ENCODE peak calls at places on chromosomes 2 and 18, in four cellular contexts. One of them, this sample, is unnamed.

GRCh38 chr2:71003396-71003795 is 8.7 kb upstream of the TEX261 start:
- DNase-seq in effector memory CD4-positive, alpha-beta T cell: no peak
- DNase-seq in sigmoid colon: no peak
- DNase-seq in CD8-positive, alpha-beta memory T cell: no peak
- DNase-seq in this sample: no peak

GRCh38 chr2:60302377-60303126 is 250.9 kb downstream of the BCL11A start:
- DNase-seq in CD8-positive, alpha-beta memory T cell: no peak
- DNase-seq in sigmoid colon: no peak
- DNase-seq in effector memory CD4-positive, alpha-beta T cell: no peak
- DNase-seq in this sample: no peak

GRCh38 chr2:173874899-173875247 is 90.3 kb downstream of the SP3 start:
- DNase-seq in sigmoid colon: no peak
- DNase-seq in effector memory CD4-positive, alpha-beta T cell: no peak
- DNase-seq in CD8-positive, alpha-beta memory T cell: no peak
- DNase-seq in this sample: no peak

GRCh38 chr2:113080134-113080533 is 12.4 kb downstream of the IL1F10 start:
- DNase-seq in effector memory CD4-positive, alpha-beta T cell: no peak
- DNase-seq in CD8-positive, alpha-beta memory T cell: peak; percentile 16
- DNase-seq in sigmoid colon: no peak
- DNase-seq in this sample: no peak

GRCh38 chr18:58769321-58769720 is 95.4 kb upstream of the ZNF532 start:
- DNase-seq in CD8-positive, alpha-beta memory T cell: no peak
- DNase-seq in sigmoid colon: no peak
- DNase-seq in effector memory CD4-positive, alpha-beta T cell: no peak
- DNase-seq in this sample: no peak

GRCh38 chr2:74917702-74918619 is 40.5 kb upstream of the POLE4 start:
- DNase-seq in sigmoid colon: no peak
- DNase-seq in effector memory CD4-positive, alpha-beta T cell: no peak
- DNase-seq in CD8-positive, alpha-beta memory T cell: no peak
- DNase-seq in this sample: no peak

GRCh38 chr2:40240067-40240466 is 211.8 kb downstream of the SLC8A1 start:
- DNase-seq in CD8-positive, alpha-beta memory T cell: no peak
- DNase-seq in effector memory CD4-positive, alpha-beta T cell: no peak
- DNase-seq in sigmoid colon: peak; percentile 96
- DNase-seq in this sample: peak; percentile 79

GRCh38 chr2:239482801-239483712 is 82.2 kb upstream of the HDAC4 start:
- DNase-seq in CD8-positive, alpha-beta memory T cell: no peak
- DNase-seq in effector memory CD4-positive, alpha-beta T cell: no peak
- DNase-seq in sigmoid colon: no peak
- DNase-seq in this sample: no peak

GRCh38 chr2:156538083-156538504 is 101.9 kb downstream of the GPD2 start:
- DNase-seq in CD8-positive, alpha-beta memory T cell: no peak
- DNase-seq in effector memory CD4-positive, alpha-beta T cell: no peak
- DNase-seq in sigmoid colon: no peak
- DNase-seq in this sample: no peak

GRCh38 chr2:120239488-120240287 is 13.0 kb upstream of the RALB start:
- DNase-seq in CD8-positive, alpha-beta memory T cell: no peak
- DNase-seq in effector memory CD4-positive, alpha-beta T cell: no peak
- DNase-seq in sigmoid colon: no peak
- DNase-seq in this sample: no peak

GRCh38 chr2:133812826-133813617 is 244.8 kb upstream of the NCKAP5 start:
- DNase-seq in effector memory CD4-positive, alpha-beta T cell: no peak
- DNase-seq in sigmoid colon: no peak
- DNase-seq in CD8-positive, alpha-beta memory T cell: no peak
- DNase-seq in this sample: no peak

GRCh38 chr18:75213610-75214009 is 3.0 kb downstream of the TSHZ1 start:
- DNase-seq in CD8-positive, alpha-beta memory T cell: no peak
- DNase-seq in sigmoid colon: no peak
- DNase-seq in effector memory CD4-positive, alpha-beta T cell: no peak
- DNase-seq in this sample: no peak

GRCh38 chr2:164735309-164735919 is 106.2 kb downstream of the COBLL1 start:
- DNase-seq in CD8-positive, alpha-beta memory T cell: no peak
- DNase-seq in effector memory CD4-positive, alpha-beta T cell: no peak
- DNase-seq in sigmoid colon: no peak
- DNase-seq in this sample: no peak

GRCh38 chr2:224169847-224170246 is 130.8 kb upstream of the SERPINE2 start:
- DNase-seq in effector memory CD4-positive, alpha-beta T cell: no peak
- DNase-seq in sigmoid colon: no peak
- DNase-seq in CD8-positive, alpha-beta memory T cell: no peak
- DNase-seq in this sample: no peak

GRCh38 chr2:190746971-190747761 is 98.3 kb downstream of the NAB1 start:
- DNase-seq in CD8-positive, alpha-beta memory T cell: no peak
- DNase-seq in effector memory CD4-positive, alpha-beta T cell: no peak
- DNase-seq in sigmoid colon: no peak
- DNase-seq in this sample: no peak

GRCh38 chr2:170307988-170308387 is 130.0 kb downstream of the MYO3B start:
- DNase-seq in effector memory CD4-positive, alpha-beta T cell: no peak
- DNase-seq in sigmoid colon: no peak
- DNase-seq in CD8-positive, alpha-beta memory T cell: no peak
- DNase-seq in this sample: no peak

GRCh38 chr2:38876407-38876806 is 631 bp downstream of the MORN2 start:
- DNase-seq in CD8-positive, alpha-beta memory T cell: no peak
- DNase-seq in effector memory CD4-positive, alpha-beta T cell: no peak
- DNase-seq in sigmoid colon: no peak
- DNase-seq in this sample: no peak

GRCh38 chr2:70367722-70368323 is 66.0 kb upstream of the FAM136A start:
- DNase-seq in effector memory CD4-positive, alpha-beta T cell: no peak
- DNase-seq in sigmoid colon: no peak
- DNase-seq in CD8-positive, alpha-beta memory T cell: no peak
- DNase-seq in this sample: no peak

GRCh38 chr2:26011990-26012856 is 21.7 kb upstream of the RAB10 start:
- DNase-seq in effector memory CD4-positive, alpha-beta T cell: no peak
- DNase-seq in sigmoid colon: peak; percentile 66
- DNase-seq in CD8-positive, alpha-beta memory T cell: no peak
- DNase-seq in this sample: no peak
- H3K27ac ChIP-seq in effector memory CD4-positive, alpha-beta T cell: no peak overlapping the region
- H3K27ac ChIP-seq in sigmoid colon: no peak overlapping the region
- H3K27ac ChIP-seq in CD8-positive, alpha-beta memory T cell: no peak overlapping the region
- H3K27ac ChIP-seq in this sample: no peak overlapping the region

GRCh38 chr2:9346885-9347284 is 76.4 kb downstream of the ITGB1BP1 start:
- DNase-seq in sigmoid colon: no peak
- DNase-seq in effector memory CD4-positive, alpha-beta T cell: no peak
- DNase-seq in CD8-positive, alpha-beta memory T cell: no peak
- DNase-seq in this sample: no peak

GRCh38 chr2:9345343-9345742 is 78.0 kb downstream of the ITGB1BP1 start:
- DNase-seq in sigmoid colon: no peak
- DNase-seq in effector memory CD4-positive, alpha-beta T cell: no peak
- DNase-seq in CD8-positive, alpha-beta memory T cell: no peak
- DNase-seq in this sample: no peak

GRCh38 chr2:9345997-9346396 is 77.3 kb downstream of the ITGB1BP1 start:
- DNase-seq in sigmoid colon: no peak
- DNase-seq in effector memory CD4-positive, alpha-beta T cell: no peak
- DNase-seq in CD8-positive, alpha-beta memory T cell: no peak
- DNase-seq in this sample: no peak

GRCh38 chr2:9344434-9344833 is 78.9 kb downstream of the ITGB1BP1 start:
- DNase-seq in effector memory CD4-positive, alpha-beta T cell: no peak
- DNase-seq in CD8-positive, alpha-beta memory T cell: no peak
- DNase-seq in sigmoid colon: no peak
- DNase-seq in this sample: no peak

GRCh38 chr2:9347411-9347853 is 75.9 kb downstream of the ITGB1BP1 start:
- DNase-seq in CD8-positive, alpha-beta memory T cell: no peak
- DNase-seq in sigmoid colon: peak; percentile 91
- DNase-seq in effector memory CD4-positive, alpha-beta T cell: no peak
- DNase-seq in this sample: no peak
- H3K27ac ChIP-seq in CD8-positive, alpha-beta memory T cell: no peak overlapping the region
- H3K27ac ChIP-seq in sigmoid colon: peak overlapping the region; percentile 49
- H3K27ac ChIP-seq in effector memory CD4-positive, alpha-beta T cell: no peak overlapping the region
- H3K27ac ChIP-seq in this sample: peak overlapping the region; percentile 67

GRCh38 chr2:162072976-162073775 is 839 bp downstream of the DPP4 start:
- DNase-seq in CD8-positive, alpha-beta memory T cell: no peak
- DNase-seq in effector memory CD4-positive, alpha-beta T cell: no peak
- DNase-seq in sigmoid colon: peak; percentile 66
- DNase-seq in this sample: no peak

GRCh38 chr2:162074937-162075688 is 1.1 kb upstream of the DPP4 start:
- DNase-seq in sigmoid colon: no peak
- DNase-seq in effector memory CD4-positive, alpha-beta T cell: no peak
- DNase-seq in CD8-positive, alpha-beta memory T cell: no peak
- DNase-seq in this sample: no peak

GRCh38 chr2:162074579-162074922 is 536 bp upstream of the DPP4 start:
- DNase-seq in CD8-positive, alpha-beta memory T cell: no peak
- DNase-seq in effector memory CD4-positive, alpha-beta T cell: no peak
- DNase-seq in sigmoid colon: no peak
- DNase-seq in this sample: no peak

GRCh38 chr2:162075689-162076132 is 1.7 kb upstream of the DPP4 start:
- DNase-seq in effector memory CD4-positive, alpha-beta T cell: no peak
- DNase-seq in sigmoid colon: no peak
- DNase-seq in CD8-positive, alpha-beta memory T cell: no peak
- DNase-seq in this sample: no peak

GRCh38 chr2:162073776-162074578 is at the start of gene DPP4:
- DNase-seq in effector memory CD4-positive, alpha-beta T cell: peak; percentile 24
- DNase-seq in CD8-positive, alpha-beta memory T cell: peak; percentile 47
- DNase-seq in sigmoid colon: peak; percentile 72
- DNase-seq in this sample: no peak
- H3K27ac ChIP-seq in effector memory CD4-positive, alpha-beta T cell: peak within 1 kb of the TSS; percentile 63
- H3K27ac ChIP-seq in CD8-positive, alpha-beta memory T cell: peak within 1 kb of the TSS; percentile 69
- H3K27ac ChIP-seq in sigmoid colon: peak within 1 kb of the TSS; percentile 56
- H3K27ac ChIP-seq in this sample: no peak within 1 kb of the TSS

GRCh38 chr18:37764526-37764925 is 198.9 kb upstream of the CELF4 start:
- DNase-seq in sigmoid colon: no peak
- DNase-seq in CD8-positive, alpha-beta memory T cell: no peak
- DNase-seq in effector memory CD4-positive, alpha-beta T cell: no peak
- DNase-seq in this sample: no peak
- H3K27ac ChIP-seq in sigmoid colon: no peak overlapping the region
- H3K27ac ChIP-seq in CD8-positive, alpha-beta memory T cell: no peak overlapping the region
- H3K27ac ChIP-seq in effector memory CD4-positive, alpha-beta T cell: no peak overlapping the region
- H3K27ac ChIP-seq in this sample: no peak overlapping the region